ENCODE peak calls at places on chromosome 6, in six cellular contexts. W is A549, P is SK-N-MC, J is mammary epithelial cell, M is dorsolateral prefrontal cortex, Y is GM23248. Q is an unnamed sample.

GRCh38 chr6:145277358-145278097 is 457.8 kb downstream of the EPM2A start:
- DNase-seq in W (no peak), P (no peak), J (no peak), Y (no peak), M (no peak), Q (no peak)

GRCh38 chr6:80197474-80197873 is 91.0 kb downstream of the BCKDHB start:
- DNase-seq in J (peak), W (peak), P (no peak), M (no peak), Y (peak), Q (no peak)

GRCh38 chr6:127102299-127102698 is 16.2 kb upstream of the RSPO3 start:
- DNase-seq in Y (peak), M (no peak), P (no peak), W (peak), J (peak), Q (no peak)

GRCh38 chr6:35391240-35391968 is 49.0 kb downstream of the PPARD start:
- DNase-seq in P (no peak), J (peak), M (no peak), W (peak), Y (peak), Q (no peak)

GRCh38 chr6:30647802-30648460 is 998 bp downstream of the C6orf136 start:
- DNase-seq in W (no peak), J (no peak), P (no peak), Y (no peak), M (peak), Q (no peak)

GRCh38 chr6:2861071-2861821 is 19.6 kb upstream of the SERPINB1 start:
- DNase-seq in M (no peak), J (no peak), W (no peak), Y (no peak), P (no peak), Q (no peak)

GRCh38 chr6:44456070-44456965 is 68.8 kb downstream of the CDC5L start:
- DNase-seq in Y (peak), J (peak), M (no peak), P (peak), W (peak), Q (no peak)

GRCh38 chr6:105051941-105052471 is 95.1 kb downstream of the LIN28B start:
- DNase-seq in W (peak), M (no peak), P (peak), Y (peak), J (no peak), Q (no peak)

GRCh38 chr6:89471287-89471867 is 38.4 kb downstream of the ANKRD6 start:
- DNase-seq in J (no peak), Y (no peak), P (no peak), M (no peak), W (no peak), Q (no peak)

GRCh38 chr6:105988321-105988720 is 97.8 kb upstream of the PRDM1 start:
- DNase-seq in M (no peak), P (no peak), J (no peak), W (no peak), Y (peak), Q (no peak)

GRCh38 chr6:32133786-32134185 is 3.7 kb upstream of the FKBPL start:
- DNase-seq in J (no peak), W (no peak), M (no peak), P (no peak), Y (peak), Q (no peak)

GRCh38 chr6:13428528-13429405 is 58.6 kb downstream of the GFOD1 start:
- DNase-seq in M (no peak), J (no peak), P (no peak), W (no peak), Y (no peak), Q (no peak)

GRCh38 chr6:82951935-82952334 is 113.7 kb downstream of the UBE3D start:
- DNase-seq in J (no peak), M (no peak), W (no peak), Y (no peak), P (no peak), Q (no peak)

GRCh38 chr6:17021539-17021889 is 80.3 kb upstream of the STMND1 start:
- DNase-seq in Y (peak), P (no peak), J (peak), M (no peak), W (no peak), Q (no peak)

GRCh38 chr6:84897874-84898635 is 133.7 kb upstream of the TBX18 start:
- DNase-seq in W (peak), J (peak), M (no peak), Y (peak), P (no peak), Q (no peak)

GRCh38 chr6:87907521-87907920 is 140.1 kb upstream of the SPACA1 start:
- DNase-seq in Y (peak), M (no peak), P (no peak), J (peak), W (no peak), Q (no peak)

GRCh38 chr6:10963113-10963512 is 76.3 kb downstream of the SYCP2L start:
- DNase-seq in M (no peak), W (no peak), J (no peak), P (no peak), Y (peak), Q (no peak)

GRCh38 chr6:36679043-36679821 is 718 bp downstream of the CDKN1A start:
- DNase-seq in M (no peak), P (no peak), Y (peak), J (peak), W (peak), Q (no peak)

GRCh38 chr6:141403103-141403502 is 729.6 kb upstream of the GJE1 start:
- DNase-seq in M (no peak), W (no peak), Y (no peak), P (no peak), J (no peak), Q (no peak)

GRCh38 chr6:8481727-8482126 is 46.4 kb upstream of the SLC35B3 start:
- DNase-seq in Y (peak), P (no peak), M (no peak), J (no peak), W (peak), Q (no peak)

GRCh38 chr6:116159782-116160524 is 34.0 kb upstream of the COL10A1 start:
- DNase-seq in Y (peak), J (no peak), P (peak), W (no peak), M (no peak), Q (no peak)

GRCh38 chr6:138432063-138432356 is 28.0 kb downstream of the HEBP2 start:
- DNase-seq in Y (no peak), W (no peak), M (peak), P (no peak), J (no peak), Q (peak)

GRCh38 chr6:108742041-108742440 is 106.2 kb upstream of the ARMC2 start:
- DNase-seq in J (no peak), W (peak), M (no peak), Y (no peak), P (no peak), Q (no peak)

GRCh38 chr6:33429745-33430042 is 9.8 kb downstream of the SYNGAP1 start:
- DNase-seq in M (no peak), J (no peak), Y (no peak), W (no peak), P (no peak), Q (no peak)
- H3K27ac ChIP-seq in M (peak), J (peak), Y (no peak), W (no peak), P (peak), Q (peak)

GRCh38 chr6:71454083-71454482 is 165.5 kb downstream of the OGFRL1 start:
- DNase-seq in W (no peak), J (no peak), Y (no peak), M (no peak), P (no peak), Q (no peak)
- H3K27ac ChIP-seq in W (no peak), J (no peak), Y (no peak), M (no peak), P (no peak), Q (no peak)

GRCh38 chr6:40640591-40641293 is 53.6 kb upstream of the LRFN2 start:
- DNase-seq in P (no peak), Y (no peak), J (no peak), M (peak), W (no peak), Q (no peak)
- H3K27ac ChIP-seq in P (no peak), Y (no peak), J (no peak), M (peak), W (no peak), Q (no peak)

DNA sequence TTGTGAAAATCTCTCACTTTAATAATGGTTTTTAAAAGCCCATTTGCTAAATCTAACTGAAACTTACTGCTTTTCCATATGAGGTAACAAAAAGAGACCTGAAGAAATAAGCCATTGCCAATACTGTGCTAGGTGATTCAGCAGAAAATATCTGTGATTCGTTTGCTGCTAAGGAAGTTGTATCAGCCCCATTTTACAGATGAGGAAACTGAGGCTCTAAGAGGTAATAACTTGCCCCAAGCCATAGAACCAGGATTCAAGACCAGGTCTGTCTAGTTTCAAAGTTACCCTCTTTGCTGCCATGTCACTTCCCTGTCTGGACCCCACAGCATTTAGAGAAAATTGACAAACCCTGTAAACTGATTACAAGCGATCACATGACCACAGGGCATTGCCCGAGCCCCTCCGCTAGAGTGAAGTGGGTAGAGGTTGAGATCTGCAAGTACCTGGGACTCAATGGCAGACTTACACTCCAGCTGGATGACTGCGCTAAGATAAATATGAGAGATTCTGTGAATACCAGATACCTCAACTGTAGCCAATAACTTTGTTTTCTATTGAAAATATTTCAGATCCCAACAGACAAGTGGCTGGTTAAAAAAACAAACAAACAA is 69.3 kb downstream of the TNFRSF21 start:
- DNase-seq in M (no peak), W (no peak), P (no peak), Y (no peak), J (no peak), Q (no peak)
- H3K27ac ChIP-seq in M (peak), W (peak), P (no peak), Y (no peak), J (no peak), Q (no peak)

DNA sequence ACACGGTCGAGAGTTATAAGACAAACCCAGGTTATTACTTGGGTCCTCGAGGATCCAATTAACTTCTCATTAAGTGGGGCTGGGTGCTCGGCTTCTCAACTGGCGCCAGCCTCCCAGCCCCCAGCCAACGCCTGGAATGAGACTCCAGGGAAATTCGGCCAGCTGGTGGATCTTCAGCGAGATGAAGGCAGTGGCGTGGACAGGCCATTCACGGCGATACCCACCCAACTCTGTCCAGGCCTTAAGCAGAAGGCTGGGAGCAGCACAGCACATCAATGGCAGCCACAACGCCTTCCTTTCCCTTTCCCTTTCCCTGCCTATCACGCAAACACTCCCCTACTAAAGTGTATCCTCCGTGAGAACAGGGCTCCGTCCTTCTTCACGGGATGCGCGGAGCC is 852 bp downstream of the METTL24 start:
- DNase-seq in P (no peak), M (no peak), Y (no peak), W (no peak), J (no peak), Q (no peak)
- H3K27ac ChIP-seq in P (peak), M (peak), Y (no peak), W (no peak), J (no peak), Q (peak)

GRCh38 chr6:157328108-157328692 is 4.9 kb upstream of the TMEM242 start:
- DNase-seq in J (peak), W (no peak), P (peak), M (no peak), Y (peak), Q (no peak)
- H3K27ac ChIP-seq in J (peak), W (no peak), P (peak), M (no peak), Y (no peak), Q (no peak)

Q was measured in caudate nucleus.